ENCODE peak calls at places on chromosomes 2 and 18, in six cellular contexts. N is K562, P is HepG2, T is H1, Q is GM12878, M is SK-N-SH. K is an unnamed sample.

GRCh38 chr2:40101076-40101688 is 322.1 kb upstream of the THUMPD2 start:
- DNase-seq in Q (no peak), T (no peak), M (no peak), N (no peak), P (no peak), K (no peak)

GRCh38 chr2:199484927-199485326 is 27.2 kb upstream of the SATB2 start:
- DNase-seq in M (no peak), T (no peak), N (no peak), P (no peak), Q (no peak), K (peak)

GRCh38 chr2:155368934-155369333 is 670.4 kb downstream of the KCNJ3 start:
- DNase-seq in P (peak), Q (no peak), M (no peak), N (no peak), T (no peak), K (no peak)

GRCh38 chr2:56204556-56204955 is 20.8 kb downstream of the CCDC85A start:
- DNase-seq in N (no peak), M (no peak), T (no peak), P (peak), Q (no peak), K (no peak)

GRCh38 chr2:11347403-11347965 is 3.0 kb upstream of the ROCK2 start:
- DNase-seq in P (no peak), Q (no peak), T (no peak), M (no peak), N (no peak), K (no peak)

GRCh38 chr2:224754129-224754528 is 38.0 kb upstream of the CCDC195 start:
- DNase-seq in Q (no peak), N (no peak), M (no peak), T (no peak), P (no peak), K (no peak)

GRCh38 chr18:44594779-44595467 is 85.8 kb upstream of the SETBP1 start:
- DNase-seq in P (no peak), T (no peak), N (no peak), M (no peak), Q (no peak), K (no peak)

GRCh38 chr2:174331731-174332606 is 2.8 kb upstream of the SP9 start:
- DNase-seq in P (no peak), N (no peak), T (no peak), Q (no peak), M (no peak), K (no peak)

GRCh38 chr18:21307578-21307977 is 65.5 kb downstream of the GREB1L start:
- DNase-seq in Q (no peak), T (no peak), P (no peak), N (no peak), M (no peak), K (no peak)

GRCh38 chr18:33835419-33835818 is 257.4 kb downstream of the ASXL3 start:
- DNase-seq in M (no peak), Q (no peak), P (no peak), T (no peak), N (no peak), K (no peak)

GRCh38 chr2:239722760-239723448 is 302.2 kb downstream of the NDUFA10 start:
- DNase-seq in Q (no peak), T (peak), N (no peak), M (no peak), P (no peak), K (no peak)

GRCh38 chr2:162403884-162404283 is 60.0 kb downstream of the GCA start:
- DNase-seq in T (no peak), M (no peak), P (no peak), N (no peak), Q (no peak), K (no peak)

GRCh38 chr18:45589559-45590041 is 25.7 kb upstream of the SLC14A2 start:
- DNase-seq in M (peak), P (no peak), N (no peak), T (no peak), Q (no peak), K (no peak)

GRCh38 chr2:144659731-144660275 is 139.9 kb upstream of the ZEB2 start:
- DNase-seq in T (no peak), P (no peak), N (peak), M (no peak), Q (no peak), K (peak)

GRCh38 chr2:173161040-173161439 is 85.4 kb downstream of the MAP3K20 start:
- DNase-seq in M (no peak), Q (no peak), N (no peak), T (no peak), P (no peak), K (no peak)

GRCh38 chr2:83462881-83463280 is 996.2 kb downstream of the SUCLG1 start:
- DNase-seq in P (no peak), Q (no peak), M (no peak), N (no peak), T (no peak), K (no peak)

GRCh38 chr2:42169869-42170465 is 814 bp downstream of the EML4 start:
- DNase-seq in T (no peak), Q (no peak), M (peak), P (no peak), N (no peak), K (peak)

GRCh38 chr18:77339623-77340022 is 90.0 kb downstream of the GALR1 start:
- DNase-seq in M (no peak), T (no peak), N (no peak), P (no peak), Q (no peak), K (no peak)

GRCh38 chr18:1751249-1751648 is 820.1 kb downstream of the METTL4 start:
- DNase-seq in P (no peak), T (no peak), N (no peak), M (no peak), Q (no peak), K (no peak)

GRCh38 chr18:76532875-76533274 is 37.8 kb upstream of the ZNF516 start:
- DNase-seq in Q (no peak), T (no peak), M (no peak), N (no peak), P (no peak), K (no peak)

GRCh38 chr2:191831410-191831994 is 15.4 kb downstream of the CAVIN2 start:
- DNase-seq in P (no peak), N (no peak), T (no peak), Q (no peak), M (no peak), K (peak)

GRCh38 chr2:95349568-95350319 is 52.6 kb downstream of the KCNIP3 start:
- DNase-seq in Q (no peak), N (no peak), M (no peak), T (no peak), P (no peak), K (no peak)

GRCh38 chr18:9335255-9336045 is 877 bp downstream of the TWSG1 start:
- DNase-seq in P (no peak), Q (no peak), M (no peak), N (no peak), T (no peak), K (no peak)
- TF ChIP-seq GABPA in P (no peak), Q (no peak), M (no peak), N (peak), T (no peak), K (no peak)

GRCh38 chr2:126785862-126786261 is 112.8 kb upstream of the TEX51 start:
- DNase-seq in M (no peak), T (no peak), P (no peak), Q (no peak), N (no peak), K (no peak)

GRCh38 chr2:126783341-126783740 is 115.3 kb upstream of the TEX51 start:
- DNase-seq in T (no peak), M (no peak), Q (no peak), P (no peak), N (no peak), K (no peak)

GRCh38 chr2:126785236-126785635 is 113.5 kb upstream of the TEX51 start:
- DNase-seq in P (no peak), M (no peak), N (no peak), T (no peak), Q (no peak), K (no peak)

GRCh38 chr2:126784045-126784444 is 114.6 kb upstream of the TEX51 start:
- DNase-seq in Q (no peak), T (no peak), N (no peak), P (no peak), M (no peak), K (no peak)

DNA sequence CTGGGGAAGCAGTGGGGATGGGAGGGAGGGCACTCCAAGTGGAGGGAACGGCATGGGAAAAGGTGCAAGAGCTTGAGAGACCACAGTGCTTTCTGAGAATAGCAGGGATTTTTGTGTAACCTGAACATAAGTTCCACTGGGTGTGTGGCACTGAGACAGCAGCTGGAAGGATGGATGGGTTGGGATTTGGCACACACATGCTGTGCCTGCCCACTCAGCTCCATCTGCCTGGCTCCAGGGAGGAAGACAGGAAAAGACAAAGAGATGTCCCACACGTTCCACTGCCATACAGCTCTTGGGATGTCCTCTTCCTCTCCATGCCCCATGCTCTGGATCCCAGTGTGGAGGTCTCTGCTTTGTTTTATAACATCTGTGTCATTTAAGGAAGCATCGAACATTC is 114.1 kb upstream of the TEX51 start:
- DNase-seq in N (no peak), Q (no peak), M (no peak), P (no peak), T (no peak), K (no peak)
- TF ChIP-seq GABPA in N (no peak), Q (no peak), M (no peak), P (no peak), T (no peak), K (no peak)

DNA sequence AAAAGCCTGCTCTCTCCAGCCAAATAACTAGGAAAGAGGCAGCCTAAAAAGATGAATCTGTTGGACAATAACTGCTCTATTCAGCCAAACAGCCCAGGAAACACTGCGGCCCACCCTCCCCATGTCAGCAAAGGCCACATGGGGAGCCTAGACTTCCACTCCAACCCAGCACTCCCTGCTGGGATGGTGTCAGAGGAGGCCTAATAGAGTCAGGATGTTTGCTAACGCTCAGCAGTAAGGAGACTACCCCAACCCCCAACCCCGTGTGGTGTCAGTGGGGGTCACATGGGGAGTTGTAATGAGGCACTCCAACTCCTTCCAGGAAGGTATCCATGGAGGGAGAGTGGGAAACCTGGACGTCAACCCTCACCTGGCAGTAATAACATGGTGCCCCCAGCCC is 41.6 kb downstream of the ZBTB7C start:
- DNase-seq in N (no peak), Q (no peak), P (no peak), M (no peak), T (no peak), K (no peak)
- TF ChIP-seq GABPA in N (no peak), Q (no peak), P (no peak), M (no peak), T (no peak), K (no peak)

GRCh38 chr2:85737481-85737880 is 16.3 kb upstream of the ATOH8 start:
- DNase-seq in T (no peak), P (peak), N (no peak), M (no peak), Q (no peak), K (no peak)
- TF ChIP-seq GABPA in T (no peak), P (no peak), N (no peak), M (no peak), Q (no peak), K (no peak)

GRCh38 chr18:62577748-62578147 is 54.9 kb downstream of the ZCCHC2 start:
- DNase-seq in N (no peak), Q (no peak), P (no peak), M (no peak), T (no peak), K (no peak)
- TF ChIP-seq GABPA in N (no peak), Q (no peak), P (no peak), M (no peak), T (no peak), K (no peak)

DNA sequence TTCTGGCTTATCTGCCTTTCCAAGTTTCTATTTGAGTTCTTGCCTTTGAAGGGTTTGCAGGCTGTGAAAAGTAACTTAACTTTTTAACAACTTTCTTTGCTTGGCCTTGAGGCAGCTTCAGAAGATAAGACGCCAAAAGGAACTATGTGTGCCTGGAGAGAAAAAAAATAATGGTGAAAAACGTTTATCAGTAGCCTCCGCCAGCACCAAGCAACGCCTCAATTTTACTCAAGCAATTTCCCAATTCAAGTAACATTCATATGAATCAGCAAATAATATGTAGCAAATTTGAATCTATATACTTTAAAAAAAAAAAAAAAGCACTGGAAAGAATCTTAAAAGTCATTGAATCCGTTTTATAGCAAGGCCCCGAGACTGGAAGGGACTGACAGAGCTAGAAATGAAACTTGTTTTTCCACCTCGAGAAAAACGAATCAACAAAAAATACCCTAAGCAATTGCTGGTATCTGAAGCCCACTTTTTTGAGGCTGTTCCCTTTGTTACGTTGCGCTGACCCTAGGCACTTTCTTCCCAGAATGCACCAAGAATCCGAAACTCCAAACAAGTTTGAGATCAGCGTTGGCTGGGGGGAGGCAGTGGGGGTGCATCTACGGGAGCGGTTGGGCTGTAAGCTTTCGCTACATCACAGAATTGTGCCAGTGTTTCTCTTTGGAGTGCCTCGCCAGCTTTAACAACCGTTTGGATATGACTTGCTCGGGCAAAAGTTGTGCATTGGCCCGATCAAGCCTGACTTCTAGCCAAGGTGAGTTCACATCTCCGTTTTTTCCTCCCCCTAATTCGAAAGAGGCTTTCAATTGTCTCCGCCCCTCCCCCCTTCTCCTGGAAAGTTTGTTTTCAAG is 2.7 kb upstream of the TGIF1 start:
- DNase-seq in Q (no peak), T (peak), N (peak), P (no peak), M (peak), K (peak)
- TF ChIP-seq GABPA in Q (no peak), T (no peak), N (no peak), P (no peak), M (no peak), K (no peak)

DNA sequence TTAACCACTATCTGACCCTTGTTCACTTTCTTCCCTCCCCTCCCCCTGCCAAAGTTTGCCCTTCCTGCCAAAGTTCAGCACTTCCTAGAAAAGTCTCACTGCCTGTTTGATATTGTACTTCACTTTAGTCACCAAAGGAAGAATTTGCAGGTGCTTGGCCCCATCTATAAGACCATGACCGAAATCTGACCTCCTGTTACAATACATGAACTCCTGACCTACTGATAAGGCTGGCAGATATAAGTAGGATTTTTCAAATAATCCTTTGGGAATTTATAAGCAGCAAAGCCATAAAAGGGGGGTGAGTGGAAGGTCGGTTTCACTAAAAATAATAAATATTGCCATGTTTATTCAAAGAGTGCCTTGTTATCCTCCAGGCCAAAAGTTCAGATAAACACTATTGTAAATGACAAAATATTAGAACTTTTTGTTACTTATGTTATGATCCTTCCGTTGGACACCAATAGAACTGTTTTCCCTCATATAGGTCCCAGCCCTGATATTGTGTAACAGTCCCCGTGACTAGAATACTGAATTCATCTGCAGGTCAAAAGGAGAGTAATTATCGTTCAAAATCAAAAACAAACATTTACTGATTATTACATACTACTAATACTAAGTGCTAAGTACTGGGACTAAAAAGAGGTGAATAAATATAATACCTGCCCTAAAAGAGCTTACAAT is 277.6 kb downstream of the EXOC6B start:
- DNase-seq in P (peak), N (peak), M (no peak), Q (no peak), T (no peak), K (no peak)
- TF ChIP-seq GABPA in P (no peak), N (no peak), M (no peak), Q (no peak), T (no peak), K (no peak)

GRCh38 chr2:68646303-68646702 is 2.9 kb downstream of the PROKR1 start:
- DNase-seq in N (no peak), T (no peak), P (peak), Q (no peak), M (no peak), K (no peak)

GRCh38 chr2:68650645-68651044 is 7.3 kb downstream of the PROKR1 start:
- DNase-seq in T (no peak), P (no peak), M (no peak), Q (no peak), N (no peak), K (no peak)

GRCh38 chr2:68643011-68643873 is at the start of gene PROKR1:
- DNase-seq in Q (no peak), N (peak), T (peak), M (peak), P (no peak), K (peak)

GRCh38 chr2:68643874-68644485 is 601 bp downstream of the PROKR1 start:
- DNase-seq in P (no peak), T (no peak), Q (no peak), N (no peak), M (peak), K (no peak)

DNA sequence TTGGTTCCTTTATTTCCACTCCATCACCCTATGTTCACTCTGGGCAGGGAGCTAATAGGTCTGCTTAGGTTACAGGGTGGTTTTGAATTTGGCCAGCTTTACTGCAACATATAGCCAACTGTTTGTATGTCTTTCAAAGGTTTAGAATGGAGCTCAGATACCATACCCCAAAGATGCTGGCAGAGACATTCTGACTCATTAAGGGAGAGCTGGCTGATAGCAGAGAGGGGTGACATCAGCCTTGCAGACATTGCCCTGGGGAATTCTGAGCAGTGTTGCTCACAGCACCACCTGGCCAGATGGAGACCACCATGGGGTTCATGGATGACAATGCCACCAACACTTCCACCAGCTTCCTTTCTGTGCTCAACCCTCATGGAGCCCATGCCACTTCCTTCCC is 2.1 kb downstream of the PROKR1 start:
- DNase-seq in P (no peak), M (no peak), Q (no peak), N (no peak), T (no peak), K (no peak)
- TF ChIP-seq GABPA in P (no peak), M (no peak), Q (no peak), N (no peak), T (no peak), K (no peak)

DNA sequence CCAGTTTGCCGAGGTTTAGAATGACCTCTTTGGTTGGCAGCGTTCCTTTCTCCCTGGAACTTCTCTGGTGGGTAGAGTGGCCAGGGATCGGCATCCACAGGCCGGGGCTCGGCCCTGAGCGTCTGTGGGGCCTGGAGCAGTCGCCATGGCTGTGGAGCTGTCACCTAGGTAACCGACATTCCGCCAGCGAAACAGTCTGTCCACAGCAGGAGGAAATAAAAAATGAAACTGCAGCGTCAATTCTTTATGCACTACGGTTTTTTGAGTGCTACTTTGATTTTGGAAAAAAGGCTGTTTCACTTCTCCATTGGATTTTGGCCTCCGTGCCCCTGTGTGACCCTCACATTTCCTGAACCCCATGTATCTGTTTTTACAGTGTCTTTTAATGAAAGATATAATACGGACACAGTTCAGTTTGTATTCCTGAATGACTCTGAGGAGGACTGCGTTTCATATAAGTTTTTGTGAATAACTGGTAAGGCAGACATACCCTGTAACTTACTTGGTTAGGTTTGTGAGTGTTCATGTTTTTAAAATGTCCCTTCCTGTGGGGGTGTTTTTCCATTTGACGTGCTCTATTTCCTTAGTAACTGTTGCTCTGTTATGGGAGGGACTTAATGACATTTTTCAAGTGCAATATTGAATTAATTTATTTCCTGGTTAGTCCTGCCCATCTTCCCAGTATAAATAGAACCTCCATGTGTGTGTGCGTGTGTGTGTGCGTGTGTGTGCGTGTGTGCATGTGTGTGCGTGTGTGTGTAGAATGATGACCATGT is 163.5 kb downstream of the LDLRAD4 start:
- DNase-seq in T (no peak), M (peak), P (no peak), N (no peak), Q (no peak), K (no peak)
- TF ChIP-seq GABPA in T (no peak), M (no peak), P (no peak), N (no peak), Q (no peak), K (no peak)